ENCODE peak calls at places on chromosomes 6 and 20, in ten cellular contexts. A is stimulated activated CD4-positive, alpha-beta T cell treated with anti-CD3 and anti-CD28 coated beads, Interleukin-15, amount 100 ng/mL, for 1 hour; C is ACHN; K is kidney tubule cell; M is stomach; Y is stimulated activated naive CD4-positive, alpha-beta T cell; P is dorsolateral prefrontal cortex; D is left cardiac atrium; Q is GM20000; J is AG08396. B is an unnamed sample.

GRCh38 chr6:158131926-158132325 is 36.1 kb downstream of the SERAC1 start:
- DNase-seq in M (no peak), C (peak), P (no peak), Y (no peak), K (peak), D (no peak), A (no peak), Q (peak), J (no peak), B (no peak)

GRCh38 chr20:2578430-2579192 is 42.2 kb downstream of the TMC2 start:
- DNase-seq in C (no peak), P (no peak), M (peak), A (no peak), K (no peak), Y (no peak), D (no peak), Q (no peak), J (no peak), B (peak)

GRCh38 chr6:74249658-74250057 is 553.7 kb downstream of the CD109 start:
- DNase-seq in J (peak), Y (no peak), Q (no peak), A (no peak), C (no peak), D (no peak), M (no peak), K (peak), P (no peak), B (no peak)

GRCh38 chr6:146909376-146909775 is 294.8 kb upstream of the STXBP5 start:
- DNase-seq in P (no peak), J (no peak), D (no peak), M (no peak), C (peak), Y (no peak), K (peak), Q (no peak), A (no peak), B (no peak)

GRCh38 chr6:127641905-127642304 is 64.9 kb downstream of the C6orf58 start:
- DNase-seq in J (peak), A (no peak), P (no peak), K (peak), M (no peak), Q (peak), D (no peak), C (peak), Y (no peak), B (no peak)

GRCh38 chr6:33192671-33193602 is 670 bp upstream of the COL11A2 start:
- DNase-seq in C (no peak), D (peak), Q (peak), Y (peak), J (peak), K (no peak), P (peak), M (no peak), A (no peak), B (peak)

GRCh38 chr6:156719395-156719719 is 57.8 kb upstream of the ARID1B start:
- DNase-seq in J (no peak), Q (no peak), A (no peak), Y (no peak), C (no peak), K (peak), D (no peak), P (no peak), M (no peak), B (no peak)

GRCh38 chr6:112691289-112691688 is 344.2 kb downstream of the RFPL4B start:
- DNase-seq in P (no peak), Q (no peak), C (peak), D (no peak), Y (no peak), A (no peak), J (peak), M (no peak), K (peak), B (peak)

GRCh38 chr6:157012355-157012754 is 235.2 kb downstream of the ARID1B start:
- DNase-seq in J (no peak), Q (no peak), A (no peak), C (no peak), K (no peak), P (no peak), D (no peak), M (no peak), Y (no peak), B (no peak)

GRCh38 chr6:83199865-83200230 is 6.7 kb downstream of the RWDD2A start:
- DNase-seq in J (peak), A (no peak), D (no peak), Q (no peak), P (no peak), Y (no peak), C (peak), K (peak), M (no peak), B (peak)

GRCh38 chr20:17505664-17506517 is 25.3 kb downstream of the BFSP1 start:
- DNase-seq in K (no peak), D (no peak), Y (no peak), A (peak), P (no peak), M (no peak), C (no peak), J (peak), Q (no peak), B (no peak)

GRCh38 chr6:28207244-28208179 is 17.6 kb upstream of the ZSCAN9 start:
- DNase-seq in C (no peak), P (no peak), D (no peak), J (peak), Q (peak), A (no peak), M (no peak), K (peak), Y (peak), B (no peak)

GRCh38 chr20:19692685-19693119 is 65.4 kb upstream of the RIN2 start:
- DNase-seq in D (peak), K (peak), C (peak), J (peak), P (peak), M (peak), Q (peak), A (peak), Y (peak), B (no peak)

GRCh38 chr6:44300424-44300823 is 12.7 kb downstream of the AARS2 start:
- DNase-seq in Y (no peak), K (no peak), D (no peak), A (no peak), P (no peak), J (no peak), C (no peak), M (no peak), Q (no peak), B (no peak)

GRCh38 chr20:50172347-50173013 is 18.1 kb upstream of the CEBPB start:
- DNase-seq in Y (no peak), J (peak), D (peak), A (no peak), P (peak), Q (no peak), K (peak), M (peak), C (peak), B (peak)

GRCh38 chr20:10114598-10114997 is 79.8 kb downstream of the ANKEF1 start:
- DNase-seq in M (no peak), C (no peak), K (no peak), J (no peak), Q (no peak), Y (no peak), A (no peak), D (no peak), P (no peak), B (no peak)